ENCODE peak calls at places on chromosomes 5 and 9, in four cellular contexts. B is ovary, E is neural progenitor cell, X is PC-3. S is an unnamed sample. For H3K4me1, the result is how much of the 10 kb centered on the place peaks cover.

GRCh38 chr5:98308960-98309359 is 464.5 kb upstream of the RGMB start:
- DNase-seq in B (no peak), X (peak), E (no peak), S (no peak)

GRCh38 chr5:1010641-1011046 is 2.0 kb downstream of the NKD2 start:
- DNase-seq in B (peak), E (no peak), X (no peak), S (no peak)

GRCh38 chr5:147446528-147446927 is 63.3 kb downstream of the DPYSL3 start:
- DNase-seq in X (no peak), B (no peak), E (no peak), S (no peak)

GRCh38 chr5:34914671-34915138 is 599 bp downstream of the RAD1 start:
- DNase-seq in E (no peak), B (peak), X (peak), S (peak)

GRCh38 chr9:20904995-20905394 is 126.4 kb downstream of the HACD4 start:
- DNase-seq in X (no peak), E (no peak), B (no peak), S (no peak)

GRCh38 chr5:141475625-141476131 is at the start of gene PCDHGC3:
- DNase-seq in E (peak), B (peak), X (no peak), S (peak)

GRCh38 chr5:94746731-94747124 is 128.3 kb downstream of the SLF1 start:
- DNase-seq in B (no peak), E (no peak), X (no peak), S (no peak)

GRCh38 chr9:129724456-129725190 is 28.2 kb downstream of the PTGES start:
- DNase-seq in B (no peak), X (no peak), E (no peak), S (no peak)

GRCh38 chr9:100346836-100347235 is 5.9 kb downstream of the TEX10 start:
- DNase-seq in X (no peak), B (no peak), E (no peak), S (no peak)

GRCh38 chr9:93010696-93011095 is 47.8 kb upstream of the SUSD3 start:
- DNase-seq in B (no peak), X (no peak), E (peak), S (no peak)

GRCh38 chr5:95822408-95823240 is at the start of gene GLRX:
- DNase-seq in X (peak), E (peak), B (peak), S (peak)

GRCh38 chr9:120032639-120033038 is 547.3 kb downstream of the CDK5RAP2 start:
- DNase-seq in B (no peak), E (no peak), X (no peak), S (no peak)

GRCh38 chr9:101235105-101235866 is 149.5 kb downstream of the BAAT start:
- DNase-seq in B (no peak), X (peak), E (peak), S (no peak)

GRCh38 chr9:68480807-68481206 is 59.9 kb downstream of the TMEM252 start:
- DNase-seq in B (no peak), X (no peak), E (no peak), S (no peak)

GRCh38 chr9:77883846-77884771 is 147.5 kb downstream of the GNAQ start:
- DNase-seq in B (no peak), X (no peak), E (peak), S (no peak)
- H3K4me3 ChIP-seq in B (no peak), X (no peak), E (no peak), S (no peak)

GRCh38 chr9:87592554-87593394 is 95.1 kb downstream of the DAPK1 start:
- DNase-seq in X (no peak), E (no peak), B (peak), S (no peak)

GRCh38 chr9:87594662-87595061 is 97.0 kb downstream of the DAPK1 start:
- DNase-seq in E (no peak), B (no peak), X (no peak), S (no peak)

GRCh38 chr9:87596862-87597261 is 99.2 kb downstream of the DAPK1 start:
- DNase-seq in E (no peak), X (no peak), B (peak), S (peak)

GRCh38 chr9:87595605-87596004 is 97.9 kb downstream of the DAPK1 start:
- DNase-seq in E (peak), B (no peak), X (no peak), S (no peak)

GRCh38 chr9:87594218-87594617 is 96.6 kb downstream of the DAPK1 start:
- DNase-seq in E (no peak), B (no peak), X (no peak), S (no peak)
- H3K4me1 ChIP-seq in E (under half), B (half or more), X (under half), S (under half)

DNA sequence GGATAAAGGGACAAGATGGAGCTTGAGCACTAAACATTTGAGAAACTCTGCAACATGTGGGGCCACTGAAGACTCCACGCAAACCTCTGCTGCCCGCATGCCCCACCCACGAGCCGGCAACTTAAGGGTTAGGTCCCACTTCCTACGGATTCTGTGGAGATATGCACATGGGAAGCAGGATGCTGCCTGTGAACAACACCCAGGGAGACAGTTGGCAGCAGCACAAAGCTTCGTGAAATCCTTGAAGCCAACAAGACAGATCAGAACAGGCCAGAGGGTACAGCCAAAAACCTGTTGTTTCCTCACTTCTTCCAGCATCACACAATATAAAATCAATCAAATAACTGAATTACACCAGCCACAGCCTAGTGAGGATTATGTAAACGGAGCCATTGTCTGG is 270.4 kb downstream of the ENC1 start:
- DNase-seq in X (no peak), E (no peak), B (no peak), S (no peak)
- H3K4me3 ChIP-seq in X (no peak), E (no peak), B (no peak), S (no peak)

DNA sequence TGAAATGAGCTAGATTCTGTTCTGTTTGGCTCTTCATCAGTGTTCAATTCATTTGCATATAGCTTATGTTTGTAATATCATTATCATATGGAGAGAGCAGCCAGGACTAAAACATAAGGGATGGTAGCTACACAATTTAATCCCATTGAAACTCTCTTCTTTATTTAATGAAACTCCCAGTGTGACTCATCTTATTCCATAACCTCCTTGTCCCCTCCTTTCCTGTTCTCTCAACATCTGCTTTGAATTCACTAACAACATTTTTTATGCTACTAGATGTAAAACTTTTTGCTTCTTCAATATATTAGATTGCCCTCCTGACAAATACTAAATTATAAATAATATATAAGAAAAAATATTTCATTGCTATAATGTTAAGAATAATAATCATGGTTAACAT is 1823.4 kb downstream of the MAT2B start:
- DNase-seq in X (no peak), B (no peak), E (no peak), S (no peak)
- H3K4me1 ChIP-seq in X (under half), B (under half), E (under half), S (under half)

S was measured in mucosa of descending colon.